ENCODE peak calls at places on chromosomes 6 and 20, in ten cellular contexts. D is substantia nigra, A is GM13976, W is RPMI8226, U is amniotic stem cell, N is Right ventricle myocardium superior, H is ELR, T is left colon, R is neuronal stem cell, I is neural crest cell. G is an unnamed sample.

GRCh38 chr6:159969921-159970320 is 1.0 kb downstream of the IGF2R start:
- DNase-seq in I (peak), U (peak), A (peak), N (no peak), D (peak), R (peak), W (peak), H (peak), T (peak), G (peak)

GRCh38 chr6:118495639-118496296 is 52.3 kb upstream of the PLN start:
- DNase-seq in U (no peak), W (no peak), I (no peak), D (no peak), T (no peak), R (no peak), A (no peak), H (peak), N (no peak), G (no peak)

GRCh38 chr6:30002871-30003270 is 58.2 kb upstream of the POLR1H start:
- DNase-seq in I (no peak), U (no peak), H (peak), W (no peak), D (no peak), A (no peak), T (no peak), N (no peak), R (no peak), G (no peak)

GRCh38 chr6:151998784-151999183 is 191.3 kb downstream of the ESR1 start:
- DNase-seq in D (no peak), N (no peak), A (no peak), H (no peak), T (no peak), I (no peak), W (no peak), U (no peak), R (no peak), G (no peak)

GRCh38 chr20:57412347-57413029 is 21.3 kb downstream of the RBM38 start:
- DNase-seq in H (no peak), A (no peak), U (no peak), N (no peak), I (no peak), W (no peak), R (no peak), D (no peak), T (no peak), G (peak)

GRCh38 chr20:61634376-61634775 is 382.3 kb downstream of the CDH4 start:
- DNase-seq in N (no peak), T (no peak), R (no peak), D (no peak), I (no peak), U (no peak), A (no peak), H (no peak), W (no peak), G (no peak)

GRCh38 chr6:98957440-98957839 is 9.7 kb upstream of the FBXL4 start:
- DNase-seq in R (no peak), N (no peak), U (peak), D (no peak), A (no peak), I (no peak), W (no peak), T (no peak), H (peak), G (peak)

GRCh38 chr6:81997091-81997926 is 244.8 kb upstream of the TENT5A start:
- DNase-seq in I (no peak), T (no peak), N (no peak), D (no peak), H (peak), W (no peak), R (no peak), A (no peak), U (peak), G (no peak)

GRCh38 chr6:49969588-49969987 is at the start of gene DEFB113:
- DNase-seq in W (no peak), R (no peak), H (no peak), D (no peak), T (no peak), N (no peak), A (no peak), I (no peak), U (no peak), G (no peak)

GRCh38 chr20:46580613-46581012 is 30.2 kb upstream of the OCSTAMP start:
- DNase-seq in T (no peak), H (no peak), R (no peak), D (no peak), I (no peak), A (no peak), N (no peak), W (no peak), U (no peak), G (no peak)